ENCODE peak calls at places on chromosomes 16 and 17, in seven cellular contexts. W, I, O, C, D, K and V are unnamed samples. For H3K9me3, the result is how much of the 10 kb centered on the place peaks cover.

GRCh38 chr16:79871906-79872305 is 271.4 kb upstream of the MAF start:
- DNase-seq in I (no peak), O (no peak), W (no peak), C (no peak), K (no peak), D (no peak), V (no peak)

GRCh38 chr16:51705142-51705541 is 554.1 kb upstream of the SALL1 start:
- DNase-seq in I (no peak), W (no peak), C (no peak), D (no peak), K (no peak), O (no peak), V (no peak)

GRCh38 chr16:3282103-3282746 is 1.1 kb upstream of the ZNF263 start:
- DNase-seq in I (no peak), K (no peak), W (peak), D (peak), C (peak), O (no peak), V (no peak)

GRCh38 chr16:71260995-71261394 is 28.2 kb downstream of the CMTR2 start:
- DNase-seq in I (no peak), C (no peak), D (no peak), O (no peak), K (no peak), W (no peak), V (no peak)

GRCh38 chr17:8922451-8922850 is 43.1 kb downstream of the PIK3R5 start:
- DNase-seq in W (no peak), O (no peak), C (peak), I (no peak), D (no peak), K (no peak), V (no peak)

GRCh38 chr16:5604770-5605169 is 507.2 kb upstream of the EEF2KMT start:
- DNase-seq in D (peak), O (peak), K (peak), I (no peak), C (no peak), W (no peak), V (no peak)

GRCh38 chr16:2773188-2773968 is 3.7 kb downstream of the ELOB start:
- DNase-seq in C (peak), I (no peak), D (no peak), O (no peak), K (no peak), W (no peak), V (no peak)

GRCh38 chr16:48384305-48384981 is 770 bp downstream of the SIAH1 start:
- DNase-seq in W (peak), C (peak), K (peak), D (peak), I (no peak), O (peak), V (no peak)

GRCh38 chr17:55264640-55265298 is at the start of gene HLF:
- DNase-seq in I (no peak), W (peak), K (peak), O (no peak), D (peak), C (peak), V (peak)

GRCh38 chr16:51152691-51153261 is 1.7 kb upstream of the SALL1 start:
- DNase-seq in C (no peak), O (no peak), W (no peak), D (peak), I (no peak), K (no peak), V (no peak)

GRCh38 chr17:31487648-31488263 is 96.3 kb downstream of the RAB11FIP4 start:
- DNase-seq in D (peak), K (peak), C (peak), O (peak), W (no peak), I (peak), V (peak)

GRCh38 chr17:19016881-19017280 is 12.3 kb upstream of the FAM83G start:
- DNase-seq in W (no peak), I (no peak), C (no peak), D (no peak), K (no peak), O (no peak), V (no peak)

GRCh38 chr17:75901727-75902126 is 3.0 kb downstream of the MRPL38 start:
- DNase-seq in I (no peak), K (no peak), C (no peak), W (no peak), D (no peak), O (no peak), V (no peak)

GRCh38 chr17:28612936-28613872 is 781 bp downstream of the RSKR start:
- DNase-seq in C (peak), K (peak), D (peak), I (no peak), O (peak), W (peak), V (no peak)

GRCh38 chr16:53843084-53843483 is 139.1 kb downstream of the FTO start:
- DNase-seq in O (no peak), K (no peak), W (no peak), I (no peak), C (no peak), D (no peak), V (no peak)

GRCh38 chr17:65531508-65532431 is 29.7 kb downstream of the AXIN2 start:
- DNase-seq in C (peak), W (no peak), D (peak), K (no peak), I (no peak), O (no peak), V (peak)

GRCh38 chr17:21189361-21189760 is 24.6 kb downstream of the TMEM11 start:
- DNase-seq in C (no peak), I (no peak), W (no peak), O (no peak), D (no peak), K (no peak), V (no peak)

GRCh38 chr16:11612110-11612981 is 25.6 kb upstream of the LITAF start:
- DNase-seq in C (peak), I (no peak), K (peak), O (no peak), D (no peak), W (no peak), V (no peak)

GRCh38 chr17:30380106-30380420 is 1.3 kb downstream of the CPD start:
- DNase-seq in C (peak), D (no peak), I (no peak), K (no peak), O (peak), W (peak), V (no peak)

GRCh38 chr17:6927290-6927844 is 68.5 kb upstream of the ALOX12 start:
- DNase-seq in K (no peak), D (no peak), I (no peak), W (no peak), O (no peak), C (peak), V (no peak)

GRCh38 chr16:56426585-56426984 is 1.2 kb upstream of the AMFR start:
- DNase-seq in C (no peak), W (no peak), K (no peak), I (no peak), D (no peak), O (no peak), V (no peak)

GRCh38 chr17:8397636-8398035 is at the start of gene RNF222:
- DNase-seq in O (no peak), D (no peak), I (no peak), W (no peak), C (no peak), K (no peak), V (no peak)

GRCh38 chr16:47511882-47512281 is 50.8 kb downstream of the PHKB start:
- DNase-seq in C (no peak), W (no peak), D (no peak), I (no peak), O (no peak), K (no peak), V (no peak)

GRCh38 chr16:86072328-86073102 is 173.6 kb downstream of the IRF8 start:
- DNase-seq in C (peak), W (peak), I (no peak), K (peak), O (peak), D (peak), V (peak)

GRCh38 chr16:86073103-86073625 is 174.2 kb downstream of the IRF8 start:
- DNase-seq in O (no peak), I (no peak), D (no peak), K (no peak), W (no peak), C (no peak), V (no peak)

GRCh38 chr16:86075488-86075785 is 176.5 kb downstream of the IRF8 start:
- DNase-seq in W (no peak), C (peak), K (no peak), O (no peak), D (no peak), I (no peak), V (no peak)

GRCh38 chr16:86074651-86075487 is 175.9 kb downstream of the IRF8 start:
- DNase-seq in O (no peak), C (peak), W (peak), I (no peak), D (no peak), K (no peak), V (no peak)

GRCh38 chr16:86073763-86074493 is 175.0 kb downstream of the IRF8 start:
- DNase-seq in K (no peak), I (no peak), O (no peak), D (no peak), C (no peak), W (no peak), V (no peak)
- H3K27ac ChIP-seq in K (no peak), I (no peak), O (no peak), D (no peak), C (no peak), W (no peak), V (no peak)

GRCh38 chr16:35909351-35909954 is 2450.0 kb downstream of the TP53TG3F start:
- DNase-seq in W (no peak), I (no peak), D (no peak), K (no peak), O (no peak), C (no peak), V (no peak)
- H3K9me3 ChIP-seq in W (under half), I (under half), D (under half), K (under half), O (under half), C (under half), V (under half)

DNA sequence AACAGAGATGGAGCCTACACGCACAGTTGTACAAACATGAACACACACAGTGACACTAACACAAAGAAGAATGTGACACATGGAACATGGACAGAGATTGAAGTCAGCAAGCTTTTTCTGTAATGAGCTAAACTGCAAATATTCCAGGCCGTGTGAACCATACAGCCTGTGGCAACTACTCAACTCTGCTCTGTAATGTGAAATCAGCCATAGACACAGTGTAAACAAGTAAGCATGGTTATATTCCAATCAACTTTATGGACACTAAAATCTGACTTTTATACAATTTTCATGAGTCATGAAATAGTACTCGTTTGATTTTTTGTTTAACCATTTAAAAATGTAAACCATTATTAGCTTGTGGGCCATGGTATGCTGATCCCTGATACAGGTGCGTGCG is 120.2 kb downstream of the SMG6 start:
- DNase-seq in O (no peak), D (no peak), I (no peak), W (no peak), K (no peak), C (peak), V (no peak)
- H3K27ac ChIP-seq in O (no peak), D (peak), I (peak), W (no peak), K (peak), C (peak), V (peak)

DNA sequence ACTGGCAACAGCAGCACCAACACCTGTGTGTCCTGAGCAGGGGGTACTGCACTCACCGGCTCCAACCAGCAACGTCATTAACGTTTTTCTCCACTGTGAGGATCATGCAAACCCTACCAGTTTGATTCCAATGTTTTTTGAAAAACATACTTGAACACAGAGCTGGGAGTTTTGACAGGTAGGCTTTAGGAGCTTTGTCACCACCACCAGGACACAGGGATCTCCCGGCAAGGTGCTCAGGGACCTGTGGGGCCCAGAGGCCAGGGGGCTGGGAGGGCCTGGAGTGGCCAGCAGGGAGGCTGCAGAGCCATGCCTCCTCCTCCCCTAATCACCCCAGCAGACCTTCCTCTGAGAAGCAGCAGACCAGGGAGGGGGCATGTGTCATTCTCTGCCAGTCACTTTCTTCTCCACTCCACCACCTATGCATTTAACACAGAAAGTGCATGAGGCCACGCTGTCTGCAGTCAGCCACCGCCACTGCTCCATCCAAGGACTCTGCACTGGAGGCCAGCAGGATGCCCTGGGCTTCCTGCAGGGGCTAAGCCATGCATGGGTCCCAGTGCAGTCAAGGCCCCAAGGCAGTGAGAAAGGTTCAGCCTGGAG is 768.2 kb downstream of the KCNJ18 start:
- DNase-seq in O (no peak), I (no peak), D (no peak), W (no peak), K (no peak), C (no peak), V (no peak)
- H3K9me3 ChIP-seq in O (under half), I (under half), D (under half), W (under half), K (under half), C (under half), V (under half)

GRCh38 chr17:37294888-37295287 is 80.9 kb upstream of the C17orf78 start:
- DNase-seq in I (no peak), C (no peak), O (no peak), W (peak), K (no peak), D (no peak), V (no peak)

GRCh38 chr17:37293770-37294169 is 82.0 kb upstream of the C17orf78 start:
- DNase-seq in O (no peak), K (no peak), D (no peak), I (no peak), W (no peak), C (no peak), V (no peak)

GRCh38 chr17:37300683-37301082 is 75.1 kb upstream of the C17orf78 start:
- DNase-seq in W (no peak), C (no peak), D (no peak), I (no peak), O (no peak), K (no peak), V (no peak)

GRCh38 chr17:37301288-37301687 is 74.5 kb upstream of the C17orf78 start:
- DNase-seq in I (no peak), O (no peak), D (peak), W (no peak), K (no peak), C (peak), V (peak)

GRCh38 chr17:37299257-37299985 is 76.4 kb upstream of the C17orf78 start:
- DNase-seq in K (no peak), I (no peak), D (no peak), C (peak), O (peak), W (peak), V (peak)
- H3K27ac ChIP-seq in K (no peak), I (peak), D (peak), C (no peak), O (peak), W (peak), V (peak)